ENCODE peak calls at places on chromosome 14, in six cellular contexts. I, O, H, R, Q and Y are unnamed samples.

GRCh38 chr14:106207316-106207715 is 680.9 kb downstream of the TMEM121 start:
- DNase-seq in H (no peak), Q (no peak), I (no peak), R (no peak), O (no peak), Y (no peak)

GRCh38 chr14:68675233-68675577 is 117.7 kb downstream of the ZFP36L1 start:
- DNase-seq in O (no peak), H (no peak), Q (no peak), I (peak), R (peak), Y (no peak)

GRCh38 chr14:26597136-26598080 is at the start of gene NOVA1:
- DNase-seq in R (no peak), O (peak), H (no peak), Q (peak), I (no peak), Y (peak)

GRCh38 chr14:91860238-91860637 is 7.1 kb downstream of the TC2N start:
- DNase-seq in O (no peak), H (no peak), Q (no peak), R (no peak), I (no peak), Y (no peak)

GRCh38 chr14:59564356-59564755 is 12.3 kb downstream of the CCDC175 start:
- DNase-seq in H (no peak), O (no peak), I (no peak), R (no peak), Q (no peak), Y (no peak)

GRCh38 chr14:46734287-46734686 is 82.7 kb upstream of the RPL10L start:
- DNase-seq in I (no peak), O (no peak), Q (no peak), R (no peak), H (no peak), Y (no peak)

GRCh38 chr14:76844223-76844622 is 18.0 kb downstream of the LRRC74A start:
- DNase-seq in I (no peak), O (peak), H (no peak), R (peak), Q (peak), Y (no peak)

GRCh38 chr14:20632831-20633771 is 8.4 kb downstream of the OR6S1 start:
- DNase-seq in O (peak), I (peak), H (peak), Q (peak), R (peak), Y (peak)

GRCh38 chr14:71089974-71090373 is 182.7 kb downstream of the PCNX1 start:
- DNase-seq in Q (no peak), R (peak), I (no peak), O (no peak), H (no peak), Y (no peak)

GRCh38 chr14:83529531-83529930 is 1995.9 kb upstream of the SEL1L start:
- DNase-seq in O (no peak), H (no peak), I (peak), R (peak), Q (no peak), Y (no peak)

GRCh38 chr14:38001501-38001900 is 206.2 kb upstream of the SSTR1 start:
- DNase-seq in I (no peak), H (no peak), O (no peak), Q (no peak), R (no peak), Y (no peak)

GRCh38 chr14:93099643-93100042 is 16.1 kb downstream of the ITPK1 start:
- DNase-seq in Q (no peak), R (no peak), H (no peak), I (no peak), O (no peak), Y (no peak)

GRCh38 chr14:50524731-50525510 is 7.4 kb downstream of the MAP4K5 start:
- DNase-seq in I (no peak), O (no peak), H (no peak), R (no peak), Q (no peak), Y (no peak)

GRCh38 chr14:69259531-69260245 is at the start of gene GALNT16:
- DNase-seq in R (peak), H (peak), I (no peak), Q (peak), O (no peak), Y (peak)

GRCh38 chr14:54794148-54794547 is 108.5 kb downstream of the GCH1 start:
- DNase-seq in Q (no peak), I (no peak), R (no peak), O (no peak), H (no peak), Y (no peak)

GRCh38 chr14:78007160-78007559 is 163.0 kb upstream of the NRXN3 start:
- DNase-seq in O (no peak), Q (no peak), R (no peak), H (peak), I (no peak), Y (no peak)

GRCh38 chr14:95359974-95360826 is 40.5 kb upstream of the CLMN start:
- DNase-seq in H (peak), O (no peak), R (no peak), Q (no peak), I (no peak), Y (peak)

GRCh38 chr14:103763730-103764488 is 48.3 kb downstream of the ZFYVE21 start:
- DNase-seq in I (no peak), H (peak), Q (no peak), R (no peak), O (no peak), Y (peak)

GRCh38 chr14:65866906-65867305 is 454.4 kb downstream of the FUT8 start:
- DNase-seq in H (no peak), O (no peak), R (no peak), I (no peak), Q (no peak), Y (no peak)

GRCh38 chr14:62528296-62528695 is 517.0 kb downstream of the KCNH5 start:
- DNase-seq in Q (no peak), H (no peak), R (peak), I (no peak), O (no peak), Y (no peak)

GRCh38 chr14:55446833-55447232 is 6.4 kb upstream of the TBPL2 start:
- DNase-seq in Q (no peak), O (no peak), I (peak), H (no peak), R (peak), Y (no peak)

GRCh38 chr14:103871596-103872480 is 24.5 kb upstream of the PPP1R13B start:
- DNase-seq in I (no peak), H (peak), Q (no peak), R (no peak), O (no peak), Y (peak)

GRCh38 chr14:99065551-99065950 is 206.4 kb downstream of the BCL11B start:
- DNase-seq in I (no peak), R (no peak), Q (no peak), H (no peak), O (no peak), Y (no peak)
- TF ChIP-seq CTCF in I (no peak), R (no peak), Q (no peak), H (no peak), O (no peak), Y (no peak)

DNA sequence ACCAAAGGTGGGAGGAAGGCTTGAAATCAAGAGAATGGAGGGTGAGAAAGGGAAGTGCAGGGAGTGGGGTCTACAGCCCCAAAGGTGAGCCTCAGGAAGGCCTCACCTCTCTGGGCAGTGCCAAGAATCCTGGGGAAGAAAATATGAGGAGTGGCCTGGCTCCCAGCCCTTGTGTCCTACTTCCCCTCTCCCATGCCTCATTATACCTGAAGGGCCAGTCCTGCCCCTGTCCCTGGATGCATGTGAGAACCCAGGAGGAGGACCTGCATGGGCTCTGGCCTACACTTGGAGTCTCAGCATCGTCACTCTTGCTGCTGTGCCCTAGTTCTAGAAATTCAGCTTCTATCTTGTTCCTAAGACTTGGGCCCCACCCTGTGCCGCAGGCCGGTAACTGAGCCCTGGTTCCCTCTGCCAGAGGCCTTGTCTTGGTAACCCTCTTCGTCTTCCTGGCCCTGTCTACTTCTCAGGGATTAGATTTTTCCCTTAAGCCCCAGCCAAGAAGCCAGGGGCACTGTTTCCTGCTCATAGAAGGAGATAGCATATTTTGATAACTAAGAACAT is 10.9 kb upstream of the MYH7 start:
- DNase-seq in Q (no peak), H (no peak), R (no peak), I (no peak), O (no peak), Y (no peak)
- TF ChIP-seq CTCF in Q (no peak), H (no peak), R (no peak), I (no peak), O (no peak), Y (no peak)

GRCh38 chr14:87888136-87888999 is 104.6 kb downstream of the GALC start:
- DNase-seq in R (no peak), I (no peak), O (no peak), H (no peak), Q (no peak), Y (no peak)
- TF ChIP-seq CTCF in R (peak), I (peak), O (no peak), H (peak), Q (no peak), Y (peak)

GRCh38 chr14:25026476-25027137 is 23.3 kb downstream of the STXBP6 start:
- DNase-seq in O (no peak), I (no peak), R (no peak), H (no peak), Q (no peak), Y (no peak)

GRCh38 chr14:25037032-25037431 is 12.9 kb downstream of the STXBP6 start:
- DNase-seq in R (no peak), I (no peak), O (no peak), H (no peak), Q (no peak), Y (no peak)

GRCh38 chr14:25034803-25035681 is 14.9 kb downstream of the STXBP6 start:
- DNase-seq in O (no peak), R (no peak), I (no peak), H (no peak), Q (no peak), Y (no peak)

GRCh38 chr14:25033358-25033757 is 16.6 kb downstream of the STXBP6 start:
- DNase-seq in I (no peak), R (no peak), Q (no peak), O (no peak), H (no peak), Y (no peak)

GRCh38 chr14:25032092-25032784 is 17.7 kb downstream of the STXBP6 start:
- DNase-seq in I (no peak), R (no peak), H (no peak), O (no peak), Q (no peak), Y (no peak)
- TF ChIP-seq CTCF in I (peak), R (no peak), H (peak), O (no peak), Q (no peak), Y (no peak)

GRCh38 chr14:72847721-72848120 is 46.2 kb downstream of the DPF3 start:
- DNase-seq in R (no peak), I (no peak), O (no peak), H (no peak), Q (no peak), Y (no peak)
- TF ChIP-seq CTCF in R (no peak), I (no peak), O (no peak), H (no peak), Q (no peak), Y (no peak)

DNA sequence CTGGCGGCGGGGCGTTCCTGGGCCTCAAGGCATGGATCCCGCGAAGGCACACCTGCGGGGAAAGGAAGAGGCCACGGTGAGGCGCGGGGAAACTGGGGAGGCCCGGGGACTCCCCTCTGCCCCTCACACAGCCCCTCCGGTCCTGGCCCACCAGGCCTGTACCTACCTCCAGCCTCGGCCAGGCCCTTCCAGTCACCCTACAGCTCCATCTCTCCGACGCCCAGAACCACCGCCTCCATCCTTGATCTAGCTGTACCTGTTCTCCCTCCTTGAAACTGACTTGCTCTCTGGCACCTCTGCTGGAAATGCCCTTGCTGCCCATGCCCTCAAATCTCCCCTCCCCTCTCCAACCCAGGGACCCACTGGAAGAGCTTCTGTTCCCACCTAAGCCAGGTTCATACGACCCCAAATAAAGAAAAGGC is 1.7 kb downstream of the ANKRD9 start:
- DNase-seq in R (no peak), Q (no peak), I (no peak), H (no peak), O (no peak), Y (no peak)
- TF ChIP-seq CTCF in R (no peak), Q (no peak), I (no peak), H (no peak), O (no peak), Y (no peak)

DNA sequence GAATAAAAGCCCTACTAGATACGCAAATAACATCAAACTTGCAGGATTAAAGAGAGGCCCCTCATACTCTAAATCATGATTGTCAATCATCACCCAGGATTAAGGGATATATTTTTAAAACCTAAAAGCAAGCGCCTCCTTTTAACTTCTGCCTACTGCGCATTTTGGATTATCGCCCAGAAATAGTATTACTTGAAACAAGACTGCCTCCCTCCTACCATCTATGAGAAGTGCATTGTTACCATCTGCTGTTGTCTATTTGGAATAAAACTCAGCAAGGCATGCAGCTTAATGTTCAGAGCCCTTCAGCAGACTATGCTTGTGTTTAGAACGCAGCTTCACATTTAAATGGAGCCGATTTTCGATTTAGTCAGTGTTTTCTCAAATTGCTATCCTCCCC is 79.6 kb downstream of the EXOC5 start:
- DNase-seq in O (no peak), H (no peak), Q (no peak), I (no peak), R (peak), Y (no peak)
- TF ChIP-seq CTCF in O (no peak), H (peak), Q (no peak), I (no peak), R (peak), Y (no peak)